ENCODE peak calls at places on chromosome 7, in five cellular contexts. R is NB4, Z is erythroblast, V is IMR-90, L is heart left ventricle. C is an unnamed sample.

GRCh38 chr7:87359366-87359765 is 13.9 kb downstream of the CROT start:
- DNase-seq in R (no peak), V (peak), Z (no peak), L (no peak), C (no peak)

GRCh38 chr7:136012238-136012637 is 35.1 kb upstream of the MTPN start:
- DNase-seq in L (no peak), Z (no peak), R (no peak), V (no peak), C (no peak)

GRCh38 chr7:99386584-99387238 is 12.2 kb downstream of the ARPC1B start:
- DNase-seq in L (no peak), Z (peak), R (peak), V (peak), C (no peak)

GRCh38 chr7:78017621-78018100 is 219.1 kb downstream of the PHTF2 start:
- DNase-seq in L (no peak), R (no peak), Z (no peak), V (no peak), C (no peak)

GRCh38 chr7:120805636-120806388 is 52.1 kb downstream of the TSPAN12 start:
- DNase-seq in R (peak), Z (peak), L (peak), V (peak), C (peak)

GRCh38 chr7:158103378-158103777 is 484.2 kb downstream of the PTPRN2 start:
- DNase-seq in V (no peak), R (no peak), L (no peak), Z (no peak), C (no peak)

GRCh38 chr7:137715101-137715500 is 131.7 kb downstream of the DGKI start:
- DNase-seq in V (peak), L (no peak), R (no peak), Z (no peak), C (no peak)

GRCh38 chr7:119175916-119176627 is 951.6 kb downstream of the ANKRD7 start:
- DNase-seq in L (no peak), V (peak), R (peak), Z (peak), C (peak)

GRCh38 chr7:5422324-5423271 is 1.0 kb downstream of the TNRC18 start:
- DNase-seq in L (no peak), V (peak), R (peak), Z (peak), C (no peak)

GRCh38 chr7:25456467-25457171 is 228.3 kb upstream of the NPVF start:
- DNase-seq in Z (no peak), V (no peak), R (no peak), L (peak), C (no peak)

GRCh38 chr7:121433775-121434174 is 37.7 kb upstream of the FAM3C start:
- DNase-seq in L (no peak), V (no peak), Z (no peak), R (no peak), C (no peak)

GRCh38 chr7:37247881-37248280 is 200.8 kb downstream of the ELMO1 start:
- DNase-seq in Z (no peak), V (peak), L (no peak), R (peak), C (no peak)

GRCh38 chr7:106170216-106170615 is 58.1 kb upstream of the SYPL1 start:
- DNase-seq in Z (no peak), V (no peak), R (no peak), L (no peak), C (no peak)

GRCh38 chr7:158389514-158390425 is 197.9 kb downstream of the PTPRN2 start:
- DNase-seq in L (no peak), V (no peak), R (no peak), Z (no peak), C (no peak)

GRCh38 chr7:115679423-115679822 is 351.1 kb downstream of the TFEC start:
- DNase-seq in Z (no peak), L (no peak), V (no peak), R (no peak), C (no peak)

GRCh38 chr7:44240376-44240775 is 39.6 kb downstream of the YKT6 start:
- DNase-seq in V (no peak), L (no peak), R (no peak), Z (no peak), C (no peak)

GRCh38 chr7:108328174-108328651 is 128.0 kb downstream of the NRCAM start:
- DNase-seq in L (no peak), Z (no peak), V (no peak), R (no peak), C (no peak)

GRCh38 chr7:12052211-12052610 is 158.9 kb upstream of the TMEM106B start:
- DNase-seq in L (no peak), R (no peak), Z (no peak), V (no peak), C (no peak)

GRCh38 chr7:31981874-31982390 is 88.3 kb downstream of the PDE1C start:
- DNase-seq in L (no peak), Z (no peak), R (no peak), V (no peak), C (no peak)

DNA sequence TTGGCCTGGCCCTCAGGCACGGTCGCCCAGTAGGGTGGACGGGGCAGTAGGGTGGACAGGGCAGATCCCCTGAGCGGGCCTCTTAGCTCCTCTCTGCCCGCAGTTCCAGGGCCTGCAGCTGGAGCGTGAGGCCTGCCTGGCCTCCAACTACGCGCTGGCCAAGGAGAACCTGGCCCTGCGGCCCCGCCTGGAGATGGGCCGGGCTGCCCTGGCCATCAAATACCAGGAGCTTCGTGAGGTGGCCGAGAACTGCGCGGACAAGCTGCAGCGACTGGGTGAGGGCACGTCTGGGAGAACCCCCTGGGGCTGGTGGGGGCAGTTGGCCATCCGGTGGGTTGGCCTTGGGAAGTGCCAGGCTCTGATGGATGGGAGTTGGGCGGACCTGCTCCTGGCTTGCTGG is 1.7 kb downstream of the VPS37D start:
- DNase-seq in V (no peak), R (no peak), Z (no peak), L (no peak), C (no peak)
- TF ChIP-seq POLR2A in V (no peak), R (no peak), Z (no peak), L (no peak), C (no peak)

GRCh38 chr7:27095897-27096755 is at the start of gene HOXA1:
- DNase-seq in Z (peak), R (peak), V (peak), L (peak), C (peak)
- TF ChIP-seq POLR2A in Z (no peak), R (peak), V (peak), L (no peak), C (no peak)

DNA sequence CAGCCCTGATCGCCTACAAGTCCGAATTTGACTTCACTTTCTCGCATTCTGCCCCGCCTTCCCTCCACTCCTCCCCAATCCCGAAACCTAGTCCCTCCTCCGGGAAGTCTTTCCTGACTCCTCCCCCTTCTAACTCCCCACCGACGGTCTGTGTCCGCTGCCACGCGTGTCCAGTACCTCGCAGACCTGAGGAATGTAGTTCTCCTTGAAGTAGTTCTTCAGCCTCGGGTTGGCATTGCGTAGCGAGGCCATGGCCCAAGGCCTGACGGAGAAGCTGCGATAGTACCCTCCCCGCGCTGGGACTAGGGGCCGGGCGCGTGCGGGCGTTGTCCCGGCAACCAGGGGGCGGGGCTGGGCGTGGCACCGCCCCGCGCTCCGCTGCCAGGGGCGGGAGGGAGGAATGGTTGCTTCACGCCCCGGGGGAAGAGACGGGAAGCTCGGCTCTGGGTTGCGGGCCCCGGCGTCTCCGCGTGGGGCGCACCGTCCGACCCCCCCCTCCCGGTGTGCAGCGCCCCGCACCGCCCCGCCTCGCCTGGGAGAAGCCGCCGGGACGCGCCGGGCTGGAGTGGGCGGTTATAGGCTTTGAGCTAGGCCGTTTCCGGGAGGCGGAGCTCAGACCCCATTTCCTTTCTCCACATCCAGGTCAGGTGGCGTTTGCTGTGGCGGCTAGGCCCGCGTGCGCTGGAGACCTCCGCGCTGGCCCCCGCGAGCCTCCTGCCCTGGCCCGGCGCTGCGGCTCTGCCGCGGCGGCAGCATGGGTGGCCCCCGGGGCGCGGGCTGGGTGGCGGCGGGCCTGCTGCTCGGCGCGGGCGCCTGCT is at the start of the genes ARMC10 and FBXL13:
- DNase-seq in L (peak), V (peak), Z (peak), R (peak), C (peak)
- TF ChIP-seq POLR2A in L (no peak), V (peak), Z (peak), R (peak), C (peak)

GRCh38 chr7:1164436-1164835 is 4.4 kb upstream of the ZFAND2A start:
- DNase-seq in R (no peak), V (no peak), L (no peak), Z (no peak), C (no peak)

GRCh38 chr7:1168422-1168821 is 8.4 kb upstream of the ZFAND2A start:
- DNase-seq in L (no peak), V (no peak), R (no peak), Z (no peak), C (no peak)

GRCh38 chr7:1172666-1173523 is 12.9 kb upstream of the ZFAND2A start:
- DNase-seq in V (no peak), R (no peak), L (no peak), Z (no peak), C (no peak)

GRCh38 chr7:1170741-1171501 is 10.9 kb upstream of the ZFAND2A start:
- DNase-seq in Z (no peak), V (no peak), L (no peak), R (peak), C (no peak)

DNA sequence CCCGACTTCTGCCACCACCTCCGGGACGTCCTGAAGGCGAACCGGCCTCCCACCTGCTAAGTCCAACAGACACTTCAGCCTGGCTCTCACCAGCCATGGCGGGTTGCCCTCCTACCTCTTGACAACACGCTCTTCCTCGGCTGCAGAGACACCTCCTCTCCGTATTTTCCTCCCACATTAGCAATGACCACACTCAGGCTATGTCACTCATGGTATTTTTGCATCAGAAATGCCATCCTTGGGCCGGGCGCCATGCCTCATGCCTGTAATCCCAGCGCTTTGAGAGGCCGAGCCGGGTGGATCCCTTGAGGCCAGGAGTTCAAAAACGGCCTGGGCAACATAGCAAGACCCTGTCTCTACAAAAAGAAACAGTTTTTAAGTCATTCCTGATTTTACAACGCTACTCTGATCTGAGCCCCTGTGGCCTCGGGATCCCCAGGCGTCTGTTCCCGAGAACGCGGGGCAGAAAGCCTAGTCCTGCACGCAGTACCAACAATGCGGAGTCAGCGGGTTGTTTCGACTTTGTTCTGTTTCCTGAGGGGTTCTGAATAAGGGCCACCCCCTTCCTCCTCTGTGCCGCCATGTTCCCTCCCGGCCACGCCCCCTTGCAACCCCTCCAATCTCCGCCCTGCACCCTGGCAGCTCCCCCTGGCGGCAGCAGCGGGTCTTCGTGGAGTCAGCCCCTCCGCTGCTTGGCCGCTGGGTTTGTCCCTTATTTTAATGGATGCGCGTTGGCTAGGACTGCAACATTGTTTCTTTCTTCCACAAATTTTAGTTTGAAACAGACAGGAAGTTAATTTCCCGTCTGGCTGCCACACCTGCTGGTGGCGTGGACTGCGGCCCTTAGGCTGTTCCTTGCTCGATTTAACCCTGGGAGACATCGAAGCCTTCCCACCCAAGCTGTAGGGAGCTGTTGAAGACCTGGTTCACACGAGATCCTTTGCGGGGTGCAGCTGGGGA is 9.7 kb upstream of the ZFAND2A start:
- DNase-seq in Z (peak), R (peak), V (no peak), L (peak), C (no peak)
- TF ChIP-seq POLR2A in Z (peak), R (peak), V (no peak), L (no peak), C (no peak)

GRCh38 chr7:64307254-64308018 is 6.3 kb upstream of the ZNF736 start:
- DNase-seq in R (peak), Z (peak), L (peak), V (peak), C (no peak)
- TF ChIP-seq POLR2A in R (peak), Z (no peak), L (no peak), V (no peak), C (no peak)

C was measured in HCT116.